ENCODE peak calls at places on chromosomes 2 and 18, in five cellular contexts. Y is H1; O is CD8-positive, alpha-beta memory T cell; Q is fibroblast of lung; C is CD4-positive, alpha-beta memory T cell. Z is an unnamed sample.

GRCh38 chr2:18940184-18940583 is 350.8 kb upstream of the NT5C1B start:
- DNase-seq in C (no peak), Y (no peak), Q (no peak), O (no peak), Z (peak; percentile 79)

GRCh38 chr2:184599054-184599874 is 935 bp downstream of the ZNF804A start:
- DNase-seq in Y (no peak), O (no peak), Q (peak; percentile 48), C (no peak), Z (no peak)

GRCh38 chr2:58992062-58992736 is 751.1 kb upstream of the FANCL start:
- DNase-seq in O (no peak), Q (no peak), C (no peak), Y (no peak), Z (no peak)

GRCh38 chr2:191845248-191845715 is 1.6 kb downstream of the CAVIN2 start:
- DNase-seq in Y (no peak), C (no peak), Q (peak; percentile 69), O (no peak), Z (no peak)

GRCh38 chr2:236517463-236518077 is 52.1 kb upstream of the ACKR3 start:
- DNase-seq in C (no peak), Q (peak; percentile 9), Y (no peak), O (no peak), Z (no peak)

GRCh38 chr2:199461455-199462166 is 3.9 kb upstream of the SATB2 start:
- DNase-seq in Q (no peak), C (no peak), Y (no peak), O (no peak), Z (no peak)

GRCh38 chr2:26086779-26087178 is 52.9 kb downstream of the RAB10 start:
- DNase-seq in O (no peak), C (no peak), Q (no peak), Y (no peak), Z (no peak)

GRCh38 chr18:7927119-7927518 is 360.0 kb downstream of the PTPRM start:
- DNase-seq in C (no peak), O (no peak), Q (no peak), Y (no peak), Z (no peak)

GRCh38 chr2:240780023-240780831 is 39.8 kb downstream of the KIF1A start:
- DNase-seq in Q (no peak), Y (no peak), C (no peak), O (no peak), Z (no peak)

GRCh38 chr2:69692424-69692823 is 48.9 kb upstream of the AAK1 start:
- DNase-seq in Q (peak; percentile 28), O (no peak), Y (no peak), C (no peak), Z (no peak)

GRCh38 chr2:98583516-98583865 is 24.8 kb downstream of the COA5 start:
- DNase-seq in Y (no peak), O (no peak), C (no peak), Q (no peak), Z (no peak)

GRCh38 chr18:42525905-42526304 is 570.9 kb downstream of the PIK3C3 start:
- DNase-seq in C (no peak), Y (no peak), Q (no peak), O (no peak), Z (no peak)

GRCh38 chr2:196481323-196481695 is 158.2 kb upstream of the CCDC150 start:
- DNase-seq in O (no peak), Q (no peak), Y (no peak), C (no peak), Z (no peak)

GRCh38 chr2:101831351-101831865 is 133.9 kb downstream of the MAP4K4 start:
- DNase-seq in O (peak; percentile 36), Q (peak; percentile 79), C (peak; percentile 57), Y (no peak), Z (no peak)

GRCh38 chr2:241133436-241133820 is 15.8 kb downstream of the PASK start:
- DNase-seq in Q (no peak), Y (no peak), C (no peak), O (no peak), Z (no peak)

GRCh38 chr2:1041012-1041805 is 90.6 kb downstream of the SNTG2 start:
- DNase-seq in O (no peak), Q (no peak), Y (no peak), C (no peak), Z (no peak)

GRCh38 chr2:85376291-85377065 is 21.9 kb downstream of the ELMOD3 start:
- DNase-seq in Y (no peak), C (no peak), Q (no peak), O (no peak), Z (no peak)

GRCh38 chr2:176117162-176117822 is 714 bp downstream of the HOXD10 start:
- DNase-seq in C (no peak), Q (no peak), Y (no peak), O (no peak), Z (no peak)

GRCh38 chr2:10415640-10416039 is 32.5 kb downstream of the ODC1 start:
- DNase-seq in O (no peak), C (no peak), Q (no peak), Y (no peak), Z (no peak)

GRCh38 chr2:209556354-209556961 is 132.6 kb downstream of the MAP2 start:
- DNase-seq in C (no peak), Q (peak; percentile 70), Y (no peak), O (no peak), Z (no peak)

GRCh38 chr18:54647176-54647575 is 56.1 kb downstream of the DYNAP start:
- DNase-seq in Y (peak; percentile 15), Q (peak; percentile 10), O (no peak), C (no peak), Z (no peak)

GRCh38 chr2:11746807-11747459 is 501 bp downstream of the LPIN1 start:
- DNase-seq in Y (no peak), Q (peak; percentile 33), O (no peak), C (no peak), Z (no peak)

GRCh38 chr2:66537001-66537400 is 102.1 kb downstream of the MEIS1 start:
- DNase-seq in Q (no peak), Y (no peak), C (no peak), O (no peak), Z (no peak)

DNA sequence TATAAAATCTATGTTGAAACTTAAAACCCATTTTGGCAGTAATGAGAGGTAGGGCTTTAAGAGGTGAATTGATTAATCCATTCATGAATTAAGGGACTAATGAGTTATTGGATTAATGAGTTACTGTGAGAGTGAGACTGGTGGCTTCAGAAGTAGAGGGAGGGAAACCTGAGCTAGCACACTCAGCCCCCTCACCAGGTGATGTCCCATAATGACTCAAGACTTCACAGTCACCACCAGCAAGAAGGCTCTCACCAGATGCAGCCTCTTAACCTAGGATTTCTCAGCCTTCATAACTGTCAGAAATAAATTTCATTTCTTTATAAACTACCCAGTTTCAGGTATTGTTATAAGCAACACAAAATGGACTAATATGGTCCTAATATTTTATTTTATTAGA is 621.7 kb upstream of the ACVR2A start:
- DNase-seq in C (no peak), Q (no peak), Y (no peak), O (no peak), Z (no peak)
- H3K4me3 ChIP-seq in C (no peak overlapping the region), Q (no peak overlapping the region), Y (no peak overlapping the region), O (no peak overlapping the region), Z (no peak overlapping the region)

DNA sequence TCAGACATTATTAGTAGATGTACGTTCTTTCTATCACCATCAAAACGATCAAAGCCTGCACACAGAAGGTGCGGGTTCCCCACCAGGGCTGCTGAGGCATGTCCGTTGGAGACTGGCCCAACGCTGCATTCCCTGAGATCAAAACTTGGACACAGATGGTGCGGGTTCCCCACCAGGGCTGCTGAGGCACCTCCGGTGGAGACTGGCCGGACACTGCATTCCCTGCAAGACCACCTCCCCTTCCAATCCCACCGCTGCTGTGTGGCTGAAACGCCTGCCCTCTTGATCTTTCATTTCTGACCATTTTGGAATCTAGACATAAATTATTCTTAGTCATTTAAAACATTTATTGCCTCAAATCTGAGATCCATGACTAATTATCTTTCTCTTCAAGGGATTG is 254.2 kb upstream of the SALL3 start:
- DNase-seq in C (no peak), O (no peak), Q (no peak), Y (no peak), Z (no peak)
- H3K27me3 ChIP-seq in C (no peaks in the 10 kb centered on the region), O (no peaks in the 10 kb centered on the region), Q (no peaks in the 10 kb centered on the region), Y (no peaks in the 10 kb centered on the region), Z (no peaks in the 10 kb centered on the region)

GRCh38 chr18:63180333-63180732 is 139.2 kb downstream of the BCL2 start:
- DNase-seq in C (no peak), O (no peak), Q (no peak), Y (no peak), Z (no peak)

GRCh38 chr18:63181706-63182105 is 137.9 kb downstream of the BCL2 start:
- DNase-seq in O (no peak), Q (no peak), Y (no peak), C (no peak), Z (no peak)

GRCh38 chr18:63179422-63179821 is 140.1 kb downstream of the BCL2 start:
- DNase-seq in C (no peak), Y (no peak), O (no peak), Q (no peak), Z (no peak)

GRCh38 chr18:63182247-63182771 is 137.3 kb downstream of the BCL2 start:
- DNase-seq in Y (no peak), Q (no peak), O (no peak), C (no peak), Z (no peak)

GRCh38 chr18:63180971-63181376 is 138.6 kb downstream of the BCL2 start:
- DNase-seq in Y (no peak), C (no peak), O (no peak), Q (no peak), Z (peak; percentile 51)
- H3K4me3 ChIP-seq in Y (no peak overlapping the region), C (no peak overlapping the region), O (no peak overlapping the region), Q (no peak overlapping the region), Z (peak overlapping the region; percentile 19)

GRCh38 chr18:61360440-61361383 is 27.5 kb downstream of the CDH20 start:
- DNase-seq in C (no peak), Y (no peak), O (no peak), Q (no peak), Z (peak; percentile 31)

GRCh38 chr18:61368001-61368400 is 34.8 kb downstream of the CDH20 start:
- DNase-seq in Y (no peak), Q (no peak), C (no peak), O (no peak), Z (no peak)

GRCh38 chr18:61362511-61362910 is 29.3 kb downstream of the CDH20 start:
- DNase-seq in Q (no peak), Y (no peak), O (no peak), C (no peak), Z (no peak)
- H3K27me3 ChIP-seq in Q (no peaks in the 10 kb centered on the region), Y (no peaks in the 10 kb centered on the region), O (no peaks in the 10 kb centered on the region), C (no peaks in the 10 kb centered on the region), Z (peaks cover 2% of the 10 kb centered on the region)

DNA sequence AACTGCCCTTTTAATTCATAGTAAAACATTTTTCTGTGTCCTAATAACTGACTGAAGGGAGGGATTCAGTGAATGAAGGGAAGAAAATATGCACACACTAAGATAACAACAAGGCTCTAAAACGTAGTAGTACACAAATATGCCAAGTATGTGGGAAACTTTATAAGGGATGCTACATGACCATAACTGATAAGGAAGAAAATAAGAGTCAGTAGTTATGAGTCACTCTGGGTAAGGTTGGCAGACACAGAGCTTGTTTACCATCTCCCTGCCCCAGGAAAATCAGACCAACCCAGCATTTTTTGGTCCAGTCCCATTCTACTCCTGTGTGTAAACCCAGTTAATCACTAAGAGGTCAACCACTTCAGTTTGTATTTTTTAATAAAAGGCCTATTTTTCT is 124.2 kb downstream of the RPRM start:
- DNase-seq in O (no peak), C (no peak), Y (no peak), Q (no peak), Z (no peak)
- H3K4me3 ChIP-seq in O (no peak overlapping the region), C (no peak overlapping the region), Y (no peak overlapping the region), Q (no peak overlapping the region), Z (no peak overlapping the region)

Z was measured in GM06990.